ENCODE peak calls at places on chromosome 22, in six cellular contexts. U is CD8-positive, alpha-beta memory T cell; E is transverse colon; O is cardiac muscle cell; F is IMR-90; K is left ventricle myocardium inferior. D is an unnamed sample.

GRCh38 chr22:49331223-49331815 is 496.4 kb downstream of the BRD1 start:
- DNase-seq in U (no peak), E (peak; percentile 0), O (no peak), F (no peak), K (no peak), D (no peak)

GRCh38 chr22:19643448-19644313 is 70.6 kb upstream of the SEPTIN5 start:
- DNase-seq in U (no peak), E (no peak), O (no peak), F (no peak), K (no peak), D (no peak)

GRCh38 chr22:43811777-43812148 is 342 bp downstream of the EFCAB6 start:
- DNase-seq in U (no peak), E (peak; percentile 13), O (no peak), F (peak; percentile 61), K (no peak), D (no peak)

GRCh38 chr22:44191036-44191454 is 10.3 kb downstream of the PARVG start:
- DNase-seq in U (no peak), E (no peak), O (no peak), F (no peak), K (no peak), D (no peak)

GRCh38 chr22:35148381-35148780 is 82.4 kb downstream of the ISX start:
- DNase-seq in U (no peak), E (no peak), O (no peak), F (no peak), K (no peak), D (no peak)

GRCh38 chr22:43110444-43110926 is at the start of gene BIK:
- DNase-seq in U (peak; percentile 25), E (peak; percentile 75), O (peak; percentile 75), F (no peak), K (peak; percentile 39), D (peak; percentile 48)

GRCh38 chr22:49206281-49206680 is 621.4 kb downstream of the BRD1 start:
- DNase-seq in U (no peak), E (no peak), O (no peak), F (no peak), K (no peak), D (no peak)

GRCh38 chr22:36249160-36249559 is 3.8 kb upstream of the APOL1 start:
- DNase-seq in U (no peak), E (no peak), O (no peak), F (no peak), K (no peak), D (no peak)

GRCh38 chr22:22195265-22196017 is 49.1 kb upstream of the VPREB1 start:
- DNase-seq in U (peak; percentile 72), E (peak; percentile 87), O (peak; percentile 74), F (peak; percentile 37), K (no peak), D (peak; percentile 59)

GRCh38 chr22:46358766-46359165 is 23.3 kb downstream of the TRMU start:
- DNase-seq in U (no peak), E (no peak), O (no peak), F (no peak), K (no peak), D (no peak)

GRCh38 chr22:35491908-35492380 is 48.7 kb upstream of the RASD2 start:
- DNase-seq in U (no peak), E (no peak), O (no peak), F (no peak), K (no peak), D (no peak)

GRCh38 chr22:39090426-39091064 is 6.5 kb upstream of the APOBEC3H start:
- DNase-seq in U (peak; percentile 85), E (peak; percentile 60), O (no peak), F (no peak), K (no peak), D (no peak)

GRCh38 chr22:46142548-46143490 is 7.5 kb upstream of the PPARA start:
- DNase-seq in U (no peak), E (no peak), O (no peak), F (no peak), K (no peak), D (no peak)

GRCh38 chr22:22935546-22936157 is 48.0 kb downstream of the IGLL5 start:
- DNase-seq in U (no peak), E (peak; percentile 75), O (no peak), F (no peak), K (no peak), D (no peak)

GRCh38 chr22:47626428-47627390 is 864.3 kb downstream of the TBC1D22A start:
- DNase-seq in U (no peak), E (no peak), O (no peak), F (no peak), K (no peak), D (no peak)

DNA sequence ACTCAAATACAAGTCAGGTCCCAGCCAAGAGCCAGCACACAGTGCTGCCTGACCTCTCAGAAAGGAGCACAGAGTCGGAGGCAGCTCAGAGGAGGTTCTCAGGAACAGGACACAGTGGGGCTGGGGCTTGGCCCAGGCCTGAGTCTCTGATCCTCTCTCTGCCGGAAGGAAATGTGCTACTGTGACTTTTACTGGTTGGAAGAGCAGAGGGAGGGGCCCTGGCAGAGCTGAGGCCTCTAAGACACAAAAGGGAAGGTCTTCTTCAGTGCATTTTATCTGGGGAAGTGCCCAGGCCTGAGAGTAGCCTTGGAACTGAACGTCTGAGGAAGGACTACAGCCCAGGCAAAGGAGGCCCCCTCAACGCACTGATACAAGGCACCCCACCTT is 16.2 kb upstream of the CASTOR1 start:
- DNase-seq in U (no peak), E (peak; percentile 76), O (no peak), F (no peak), K (peak; percentile 78), D (no peak)
- H3K4me3 ChIP-seq in U (peak overlapping the region; percentile 61), E (no peak overlapping the region), O (no peak overlapping the region), F (no peak overlapping the region), K (peak overlapping the region; percentile 30), D (no peak overlapping the region)

GRCh38 chr22:32422062-32422461 is 10.0 kb upstream of the RTCB start:
- DNase-seq in U (no peak), E (no peak), O (no peak), F (no peak), K (no peak), D (no peak)
- H3K27me3 ChIP-seq in U (peaks cover 8% of the 10 kb centered on the region), E (peaks cover 32% of the 10 kb centered on the region), O (peaks cover 74% of the 10 kb centered on the region), F (peaks cover 21% of the 10 kb centered on the region), K (peaks cover 75% of the 10 kb centered on the region), D (peaks cover 29% of the 10 kb centered on the region)

GRCh38 chr22:27628341-27628740 is 173.2 kb downstream of the MN1 start:
- DNase-seq in U (no peak), E (no peak), O (no peak), F (no peak), K (no peak), D (no peak)

GRCh38 chr22:27627444-27627833 is 174.1 kb downstream of the MN1 start:
- DNase-seq in U (no peak), E (no peak), O (no peak), F (no peak), K (no peak), D (no peak)

GRCh38 chr22:27628891-27629631 is 172.5 kb downstream of the MN1 start:
- DNase-seq in U (no peak), E (no peak), O (no peak), F (no peak), K (no peak), D (no peak)

GRCh38 chr22:27626675-27627443 is 174.7 kb downstream of the MN1 start:
- DNase-seq in U (no peak), E (no peak), O (no peak), F (no peak), K (no peak), D (no peak)

GRCh38 chr22:27627901-27628300 is 173.7 kb downstream of the MN1 start:
- DNase-seq in U (no peak), E (no peak), O (no peak), F (no peak), K (no peak), D (no peak)
- H3K4me3 ChIP-seq in U (no peak overlapping the region), E (no peak overlapping the region), O (no peak overlapping the region), F (no peak overlapping the region), K (no peak overlapping the region), D (no peak overlapping the region)

GRCh38 chr22:28019881-28020861 is 101.1 kb upstream of the PITPNB start:
- DNase-seq in U (peak; percentile 40), E (peak; percentile 68), O (peak; percentile 72), F (peak; percentile 60), K (peak; percentile 78), D (peak; percentile 37)
- H3K27me3 ChIP-seq in U (no peaks in the 10 kb centered on the region), E (no peaks in the 10 kb centered on the region), O (no peaks in the 10 kb centered on the region), F (no peaks in the 10 kb centered on the region), K (no peaks in the 10 kb centered on the region), D (no peaks in the 10 kb centered on the region)